ENCODE peak calls at places on chromosomes 1 and 21, in nine cellular contexts. W is IMR-90, D is Panc1, P is ovary, N is tibial nerve, F is left ventricle myocardium inferior, J is mammary epithelial cell, I is upper lobe of left lung, Q is A549. H is an unnamed sample.

GRCh38 chr1:72262735-72263134 is 19.6 kb downstream of the NEGR1 start:
- DNase-seq in P (no peak), J (no peak), Q (no peak), D (no peak), N (no peak), F (no peak), I (no peak), W (no peak), H (no peak)

GRCh38 chr1:936348-936747 is 12.6 kb downstream of the SAMD11 start:
- DNase-seq in J (no peak), N (no peak), P (no peak), D (no peak), F (no peak), I (no peak), W (no peak), Q (no peak), H (no peak)

GRCh38 chr1:244171241-244171985 is 120.3 kb downstream of the ZBTB18 start:
- DNase-seq in P (no peak), I (no peak), J (no peak), D (no peak), W (no peak), Q (no peak), F (no peak), N (no peak), H (peak)

GRCh38 chr1:203178083-203178482 is 2.5 kb upstream of the MYBPH start:
- DNase-seq in F (no peak), N (no peak), I (no peak), J (no peak), P (no peak), Q (peak), D (no peak), W (peak), H (no peak)

GRCh38 chr1:227961651-227962050 is 13.9 kb upstream of the WNT9A start:
- DNase-seq in D (no peak), J (no peak), Q (no peak), W (no peak), I (no peak), F (no peak), P (no peak), N (no peak), H (no peak)

GRCh38 chr21:41080485-41080884 is 87.5 kb upstream of the BACE2 start:
- DNase-seq in Q (no peak), P (no peak), N (no peak), J (no peak), F (no peak), I (no peak), W (no peak), D (no peak), H (no peak)

GRCh38 chr1:111976842-111977241 is 12.6 kb downstream of the KCND3 start:
- DNase-seq in D (no peak), I (no peak), F (no peak), N (no peak), P (no peak), Q (no peak), J (no peak), W (no peak), H (no peak)

GRCh38 chr1:100145116-100145515 is 12.2 kb downstream of the TRMT13 start:
- DNase-seq in D (no peak), W (peak), I (no peak), J (no peak), F (no peak), N (no peak), Q (no peak), P (no peak), H (no peak)

GRCh38 chr1:33261344-33261743 is 5.1 kb downstream of the ZNF362 start:
- DNase-seq in Q (no peak), N (no peak), P (no peak), D (no peak), I (no peak), J (no peak), F (no peak), W (no peak), H (no peak)

GRCh38 chr21:45835301-45836267 is 146.0 kb upstream of the COL6A1 start:
- DNase-seq in P (no peak), D (no peak), Q (no peak), I (no peak), F (no peak), W (no peak), N (no peak), J (no peak), H (no peak)

GRCh38 chr1:75233302-75233929 is 99.2 kb downstream of the LHX8 start:
- DNase-seq in I (no peak), P (no peak), D (peak), W (peak), J (peak), F (no peak), Q (peak), N (no peak), H (no peak)

GRCh38 chr1:18009729-18010075 is 97.9 kb upstream of the IGSF21 start:
- DNase-seq in J (no peak), W (no peak), I (no peak), N (no peak), Q (no peak), F (no peak), P (no peak), D (no peak), H (no peak)

GRCh38 chr1:192635041-192635440 is 906 bp upstream of the RGS13 start:
- DNase-seq in I (no peak), N (no peak), F (no peak), D (no peak), Q (no peak), P (no peak), W (no peak), J (no peak), H (no peak)

GRCh38 chr1:5754079-5754431 is 238.2 kb downstream of the NPHP4 start:
- DNase-seq in J (no peak), F (no peak), N (no peak), P (no peak), I (no peak), Q (no peak), W (no peak), D (no peak), H (no peak)

GRCh38 chr1:192190066-192190465 is 31.8 kb downstream of the RGS18 start:
- DNase-seq in D (no peak), I (no peak), Q (no peak), N (no peak), W (no peak), J (no peak), P (no peak), F (no peak), H (no peak)

GRCh38 chr21:33308586-33309490 is 15.9 kb upstream of the IFNAR1 start:
- DNase-seq in Q (no peak), N (no peak), I (no peak), J (no peak), F (no peak), D (no peak), P (no peak), W (peak), H (no peak)

GRCh38 chr1:241518447-241519307 is 878 bp downstream of the FH start:
- DNase-seq in W (peak), P (peak), D (no peak), J (peak), I (peak), N (no peak), F (no peak), Q (no peak), H (no peak)

GRCh38 chr1:153750026-153750995 is 22.5 kb downstream of the INTS3 start:
- DNase-seq in Q (no peak), J (no peak), P (no peak), I (peak), W (no peak), N (peak), D (no peak), F (no peak), H (no peak)

GRCh38 chr1:15836772-15837669 is 10.5 kb upstream of the SPEN start:
- DNase-seq in I (peak), W (no peak), Q (no peak), P (peak), N (no peak), J (no peak), D (no peak), F (peak), H (no peak)

GRCh38 chr1:183622884-183623785 is 12.4 kb downstream of the ARPC5 start:
- DNase-seq in P (peak), I (peak), W (peak), Q (peak), D (no peak), J (peak), N (peak), F (peak), H (peak)

GRCh38 chr1:229710746-229711145 is 84.7 kb downstream of the URB2 start:
- DNase-seq in J (no peak), P (no peak), Q (no peak), N (no peak), F (no peak), W (no peak), D (no peak), I (no peak), H (no peak)

GRCh38 chr1:30523055-30524020 is 200.0 kb downstream of the MATN1 start:
- DNase-seq in P (no peak), I (no peak), W (peak), Q (peak), F (peak), D (no peak), J (peak), N (no peak), H (no peak)

GRCh38 chr1:217892750-217893149 is 261.6 kb downstream of the SPATA17 start:
- DNase-seq in J (peak), D (no peak), N (no peak), F (no peak), I (no peak), P (no peak), W (no peak), Q (no peak), H (no peak)

GRCh38 chr1:99570486-99571089 is 75.3 kb upstream of the PALMD start:
- DNase-seq in F (no peak), Q (no peak), J (no peak), D (no peak), P (no peak), I (no peak), N (no peak), W (peak), H (no peak)

GRCh38 chr1:151612506-151613274 is 840 bp downstream of the SNX27 start:
- DNase-seq in P (peak), N (peak), I (peak), Q (peak), F (peak), D (no peak), W (no peak), J (peak), H (peak)

GRCh38 chr21:45874716-45875415 is 106.7 kb upstream of the COL6A1 start:
- DNase-seq in J (no peak), D (no peak), I (peak), W (peak), N (no peak), P (peak), Q (no peak), F (no peak), H (peak)

GRCh38 chr1:216523449-216524190 is 100.4 kb upstream of the USH2A start:
- DNase-seq in J (no peak), I (no peak), W (peak), P (no peak), N (no peak), D (no peak), Q (no peak), F (no peak), H (no peak)

GRCh38 chr1:1618396-1619068 is 3.2 kb downstream of the MIB2 start:
- DNase-seq in J (no peak), W (no peak), N (no peak), P (no peak), I (no peak), F (no peak), D (no peak), Q (no peak), H (no peak)

GRCh38 chr1:101108123-101108522 is 82.5 kb upstream of the DPH5 start:
- DNase-seq in P (no peak), D (no peak), N (no peak), J (peak), Q (no peak), I (no peak), F (no peak), W (no peak), H (no peak)

GRCh38 chr1:29396438-29397255 is 160.3 kb downstream of the PTPRU start:
- DNase-seq in F (no peak), P (no peak), D (no peak), I (no peak), J (no peak), Q (no peak), N (no peak), W (peak), H (peak)

GRCh38 chr1:173255214-173255813 is 48.2 kb upstream of the TNFSF4 start:
- DNase-seq in P (no peak), J (peak), F (no peak), W (peak), I (no peak), D (no peak), Q (peak), N (peak), H (no peak)

GRCh38 chr1:220803401-220804201 is 16.9 kb downstream of the MTARC1 start:
- DNase-seq in F (no peak), I (no peak), W (peak), J (no peak), N (peak), Q (peak), P (no peak), D (no peak), H (no peak)

GRCh38 chr1:89635825-89636815 is 3.2 kb downstream of the LRRC8C start:
- DNase-seq in D (peak), P (no peak), F (no peak), I (no peak), J (peak), W (peak), Q (peak), N (no peak), H (no peak)

GRCh38 chr1:161185282-161185682 is 8.0 kb upstream of the B4GALT3 start:
- DNase-seq in P (peak), N (peak), I (peak), J (no peak), Q (no peak), F (peak), W (peak), D (no peak), H (peak)

GRCh38 chr1:202656951-202657646 is 53.2 kb downstream of the SYT2 start:
- DNase-seq in I (no peak), W (peak), F (no peak), Q (peak), D (no peak), J (no peak), N (no peak), P (no peak), H (peak)

GRCh38 chr1:107225706-107226105 is 84.9 kb downstream of the NTNG1 start:
- DNase-seq in D (no peak), F (no peak), Q (no peak), P (no peak), I (no peak), N (no peak), W (no peak), J (no peak), H (no peak)

GRCh38 chr1:21139601-21140000 is 37.1 kb downstream of the EIF4G3 start:
- DNase-seq in D (no peak), J (no peak), I (no peak), N (peak), F (peak), Q (no peak), P (peak), W (no peak), H (no peak)

DNA sequence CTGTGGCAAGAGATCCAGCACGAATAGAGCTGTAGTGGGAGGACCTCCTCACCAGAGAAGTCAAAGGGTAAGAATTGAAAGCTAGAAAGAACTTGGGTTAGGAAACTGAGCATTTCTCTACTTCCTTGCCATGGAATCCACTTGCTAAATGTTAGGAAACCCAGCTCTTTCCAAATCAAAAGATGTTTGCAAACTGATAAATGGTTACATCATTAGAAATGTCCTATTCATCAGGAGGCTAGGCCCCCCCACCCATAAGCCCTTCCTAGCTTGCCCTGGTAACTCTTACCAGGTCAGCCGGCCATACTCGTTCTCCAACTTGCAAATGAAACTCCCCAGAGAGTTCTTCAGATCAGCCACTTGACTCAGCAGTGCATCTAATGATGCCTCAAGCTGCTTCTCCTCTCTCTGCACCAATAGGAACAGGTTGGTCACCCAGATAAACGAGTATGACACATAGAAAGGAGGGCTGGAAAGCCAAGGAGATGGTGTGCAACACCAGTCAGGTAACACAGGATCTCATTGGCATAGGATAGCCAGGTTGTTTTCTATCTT is 1.5 kb downstream of the MED8 start:
- DNase-seq in D (no peak), N (no peak), P (no peak), W (peak), Q (no peak), J (peak), F (no peak), I (peak), H (no peak)
- H3K4me3 ChIP-seq in D (peak), N (no peak), P (no peak), W (peak), Q (no peak), J (no peak), F (peak), I (peak), H (peak)

GRCh38 chr1:54926955-54927354 is 40.0 kb upstream of the DHCR24 start:
- DNase-seq in Q (no peak), N (no peak), D (no peak), J (no peak), W (peak), F (no peak), P (no peak), I (no peak), H (no peak)

GRCh38 chr1:54931275-54931805 is 44.3 kb upstream of the DHCR24 start:
- DNase-seq in I (no peak), D (no peak), W (no peak), P (no peak), F (no peak), Q (no peak), J (no peak), N (no peak), H (no peak)

GRCh38 chr1:54929700-54930099 is 42.7 kb upstream of the DHCR24 start:
- DNase-seq in D (no peak), Q (no peak), J (no peak), P (no peak), W (no peak), F (no peak), I (no peak), N (no peak), H (no peak)

GRCh38 chr1:54927475-54928240 is 40.7 kb upstream of the DHCR24 start:
- DNase-seq in P (no peak), N (peak), W (peak), J (peak), D (no peak), I (no peak), F (peak), Q (no peak), H (no peak)

GRCh38 chr1:54928327-54928726 is 41.3 kb upstream of the DHCR24 start:
- DNase-seq in D (no peak), I (no peak), J (no peak), P (no peak), F (no peak), Q (no peak), W (no peak), N (no peak), H (no peak)
- H3K27ac ChIP-seq in D (no peak), I (no peak), J (no peak), P (no peak), F (peak), Q (no peak), W (no peak), N (no peak), H (no peak)

GRCh38 chr1:4696161-4696745 is 41.8 kb downstream of the AJAP1 start:
- DNase-seq in W (no peak), Q (no peak), P (no peak), J (no peak), F (no peak), N (no peak), I (no peak), D (no peak), H (no peak)

GRCh38 chr1:4693316-4693715 is 38.9 kb downstream of the AJAP1 start:
- DNase-seq in D (no peak), J (no peak), P (no peak), W (no peak), I (no peak), Q (no peak), F (no peak), N (no peak), H (no peak)

GRCh38 chr1:4695241-4695640 is 40.8 kb downstream of the AJAP1 start:
- DNase-seq in P (no peak), J (no peak), Q (no peak), W (no peak), I (no peak), F (no peak), N (no peak), D (no peak), H (no peak)

GRCh38 chr1:4693891-4694290 is 39.5 kb downstream of the AJAP1 start:
- DNase-seq in Q (no peak), F (no peak), J (no peak), D (no peak), N (no peak), I (no peak), W (no peak), P (no peak), H (no peak)

DNA sequence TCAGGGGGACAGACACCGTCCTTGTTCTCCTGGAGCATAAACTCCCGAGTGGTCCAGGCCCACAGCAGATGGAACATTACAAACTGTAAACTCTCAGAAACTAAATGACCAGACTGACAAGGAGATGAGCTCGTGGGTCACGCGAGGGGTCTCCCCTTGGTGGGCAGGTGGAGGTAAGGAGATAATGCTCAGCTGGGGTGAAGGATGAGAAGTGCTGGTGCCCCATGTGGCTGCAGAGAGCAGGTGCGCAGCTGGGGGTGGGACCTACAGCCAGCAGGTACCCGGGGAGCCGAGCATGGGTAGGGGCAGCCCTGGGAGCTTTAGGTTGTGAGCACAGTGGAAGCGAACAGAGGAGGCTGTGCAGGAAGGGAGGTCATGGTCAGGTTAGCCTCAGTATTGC is 40.1 kb downstream of the AJAP1 start:
- DNase-seq in W (no peak), P (no peak), N (no peak), I (no peak), Q (no peak), D (no peak), J (no peak), F (no peak), H (no peak)
- TF ChIP-seq CTCF in W (no peak), P (no peak), N (no peak), I (no peak), Q (no peak), D (no peak), J (no peak), F (no peak), H (no peak)

DNA sequence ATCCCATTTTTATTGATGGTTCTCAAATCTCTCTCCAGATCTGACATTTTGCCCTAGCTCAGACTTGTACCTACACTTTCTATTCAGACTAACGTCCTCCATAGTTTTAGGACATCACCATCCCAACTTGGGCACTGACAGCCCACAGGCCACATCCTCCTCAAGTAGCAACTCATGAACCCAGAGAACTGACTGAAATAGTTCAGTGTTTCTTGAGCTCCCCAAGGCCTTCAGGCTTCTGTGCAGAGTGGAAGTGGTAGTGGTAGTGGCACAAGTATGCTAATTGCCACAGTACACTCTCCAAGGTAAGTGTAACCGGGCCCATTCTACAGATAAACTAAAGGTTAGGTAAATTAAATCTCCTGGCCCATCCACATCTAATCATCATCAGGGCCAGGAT is 112.6 kb downstream of the SLC45A1 start:
- DNase-seq in I (no peak), F (no peak), P (no peak), D (no peak), W (no peak), J (no peak), Q (no peak), N (no peak), H (no peak)
- H3K4me3 ChIP-seq in I (no peak), F (no peak), P (no peak), D (no peak), W (no peak), J (no peak), Q (no peak), N (no peak), H (no peak)

H was measured in dorsolateral prefrontal cortex.